ENCODE peak calls at places on chromosome 10, in seven cellular contexts. One of them, this sample, is unnamed.

GRCh38 chr10:75048669-75049098 is 62.8 kb upstream of the SAMD8 start:
- DNase-seq in esophagus muscularis mucosa: no peak
- DNase-seq in sigmoid colon: peak; percentile 20
- DNase-seq in ovary: peak; percentile 8
- DNase-seq in upper lobe of left lung: peak; percentile 30
- DNase-seq in stomach: no peak
- DNase-seq in tibial nerve: peak; percentile 33
- DNase-seq in this sample: no peak

GRCh38 chr10:105192146-105192545 is 551.1 kb downstream of the SORCS3 start:
- DNase-seq in stomach: no peak
- DNase-seq in upper lobe of left lung: no peak
- DNase-seq in sigmoid colon: no peak
- DNase-seq in esophagus muscularis mucosa: no peak
- DNase-seq in tibial nerve: no peak
- DNase-seq in ovary: no peak
- DNase-seq in this sample: no peak

GRCh38 chr10:46787321-46787615 is 124.0 kb upstream of the PTPN20 start:
- DNase-seq in tibial nerve: peak; percentile 13
- DNase-seq in sigmoid colon: no peak
- DNase-seq in upper lobe of left lung: no peak
- DNase-seq in stomach: no peak
- DNase-seq in esophagus muscularis mucosa: no peak
- DNase-seq in ovary: no peak
- DNase-seq in this sample: no peak

GRCh38 chr10:42976353-42977031 is 100.4 kb upstream of the RET start:
- DNase-seq in esophagus muscularis mucosa: no peak
- DNase-seq in tibial nerve: no peak
- DNase-seq in ovary: no peak
- DNase-seq in upper lobe of left lung: peak; percentile 16
- DNase-seq in stomach: peak; percentile 17
- DNase-seq in sigmoid colon: no peak
- DNase-seq in this sample: peak; percentile 65

GRCh38 chr10:613661-614340 is 75.7 kb downstream of the DIP2C start:
- DNase-seq in ovary: no peak
- DNase-seq in tibial nerve: no peak
- DNase-seq in stomach: no peak
- DNase-seq in sigmoid colon: peak; percentile 64
- DNase-seq in upper lobe of left lung: no peak
- DNase-seq in esophagus muscularis mucosa: no peak
- DNase-seq in this sample: no peak

GRCh38 chr10:59383436-59383835 is 21.1 kb upstream of the FAM13C start:
- DNase-seq in stomach: no peak
- DNase-seq in esophagus muscularis mucosa: no peak
- DNase-seq in tibial nerve: no peak
- DNase-seq in ovary: no peak
- DNase-seq in upper lobe of left lung: no peak
- DNase-seq in sigmoid colon: no peak
- DNase-seq in this sample: no peak

GRCh38 chr10:132549416-132549815 is 11.8 kb downstream of the INPP5A start:
- DNase-seq in tibial nerve: no peak
- DNase-seq in esophagus muscularis mucosa: no peak
- DNase-seq in ovary: peak; percentile 19
- DNase-seq in stomach: peak; percentile 24
- DNase-seq in upper lobe of left lung: no peak
- DNase-seq in sigmoid colon: no peak
- DNase-seq in this sample: peak; percentile 45

GRCh38 chr10:15035385-15036301 is 8.1 kb upstream of the OLAH start:
- DNase-seq in esophagus muscularis mucosa: no peak
- DNase-seq in stomach: no peak
- DNase-seq in upper lobe of left lung: peak; percentile 59
- DNase-seq in ovary: no peak
- DNase-seq in sigmoid colon: no peak
- DNase-seq in tibial nerve: peak; percentile 20
- DNase-seq in this sample: no peak

GRCh38 chr10:52755297-52756062 is 17.1 kb downstream of the MBL2 start:
- DNase-seq in ovary: no peak
- DNase-seq in esophagus muscularis mucosa: peak; percentile 84
- DNase-seq in stomach: no peak
- DNase-seq in upper lobe of left lung: peak; percentile 44
- DNase-seq in sigmoid colon: no peak
- DNase-seq in tibial nerve: peak; percentile 18
- DNase-seq in this sample: no peak

GRCh38 chr10:92867235-92867634 is 18.9 kb downstream of the EXOC6 start:
- DNase-seq in tibial nerve: no peak
- DNase-seq in stomach: no peak
- DNase-seq in esophagus muscularis mucosa: no peak
- DNase-seq in sigmoid colon: no peak
- DNase-seq in ovary: no peak
- DNase-seq in upper lobe of left lung: no peak
- DNase-seq in this sample: no peak

GRCh38 chr10:62858364-62858763 is 42.2 kb upstream of the EGR2 start:
- DNase-seq in sigmoid colon: no peak
- DNase-seq in esophagus muscularis mucosa: no peak
- DNase-seq in stomach: no peak
- DNase-seq in upper lobe of left lung: peak; percentile 66
- DNase-seq in ovary: no peak
- DNase-seq in tibial nerve: no peak
- DNase-seq in this sample: no peak

GRCh38 chr10:90289037-90289436 is 568.8 kb downstream of the HTR7 start:
- DNase-seq in upper lobe of left lung: no peak
- DNase-seq in esophagus muscularis mucosa: no peak
- DNase-seq in sigmoid colon: no peak
- DNase-seq in tibial nerve: no peak
- DNase-seq in ovary: no peak
- DNase-seq in stomach: no peak
- DNase-seq in this sample: no peak

GRCh38 chr10:14487511-14487909 is 156.8 kb upstream of the FRMD4A start:
- DNase-seq in ovary: no peak
- DNase-seq in tibial nerve: no peak
- DNase-seq in stomach: no peak
- DNase-seq in upper lobe of left lung: no peak
- DNase-seq in esophagus muscularis mucosa: no peak
- DNase-seq in sigmoid colon: no peak
- DNase-seq in this sample: no peak

GRCh38 chr10:59319854-59320253 is 42.5 kb downstream of the FAM13C start:
- DNase-seq in ovary: no peak
- DNase-seq in tibial nerve: no peak
- DNase-seq in sigmoid colon: no peak
- DNase-seq in upper lobe of left lung: no peak
- DNase-seq in esophagus muscularis mucosa: no peak
- DNase-seq in stomach: no peak
- DNase-seq in this sample: no peak

GRCh38 chr10:32956365-32957197 is 1.4 kb downstream of the ITGB1 start:
- DNase-seq in upper lobe of left lung: no peak
- DNase-seq in stomach: no peak
- DNase-seq in tibial nerve: no peak
- DNase-seq in sigmoid colon: no peak
- DNase-seq in esophagus muscularis mucosa: no peak
- DNase-seq in ovary: no peak
- DNase-seq in this sample: no peak

GRCh38 chr10:124648738-124649137 is 95.4 kb downstream of the FAM53B start:
- DNase-seq in esophagus muscularis mucosa: no peak
- DNase-seq in tibial nerve: peak; percentile 38
- DNase-seq in sigmoid colon: peak; percentile 91
- DNase-seq in upper lobe of left lung: peak; percentile 81
- DNase-seq in stomach: peak; percentile 55
- DNase-seq in ovary: peak; percentile 80
- DNase-seq in this sample: no peak

GRCh38 chr10:113965683-113966082 is 78.0 kb upstream of the ADRB1 start:
- DNase-seq in ovary: no peak
- DNase-seq in sigmoid colon: no peak
- DNase-seq in upper lobe of left lung: no peak
- DNase-seq in esophagus muscularis mucosa: no peak
- DNase-seq in stomach: no peak
- DNase-seq in tibial nerve: no peak
- DNase-seq in this sample: no peak

GRCh38 chr10:91634898-91635297 is 2.0 kb upstream of the PPP1R3C start:
- DNase-seq in tibial nerve: no peak
- DNase-seq in upper lobe of left lung: no peak
- DNase-seq in ovary: no peak
- DNase-seq in sigmoid colon: no peak
- DNase-seq in esophagus muscularis mucosa: no peak
- DNase-seq in stomach: no peak
- DNase-seq in this sample: no peak

GRCh38 chr10:91634246-91634645 is 1.4 kb upstream of the PPP1R3C start:
- DNase-seq in stomach: no peak
- DNase-seq in ovary: no peak
- DNase-seq in esophagus muscularis mucosa: no peak
- DNase-seq in sigmoid colon: no peak
- DNase-seq in tibial nerve: no peak
- DNase-seq in upper lobe of left lung: no peak
- DNase-seq in this sample: no peak

GRCh38 chr10:91635401-91636400 is 2.8 kb upstream of the PPP1R3C start:
- DNase-seq in upper lobe of left lung: peak; percentile 58
- DNase-seq in tibial nerve: peak; percentile 93
- DNase-seq in esophagus muscularis mucosa: no peak
- DNase-seq in stomach: peak; percentile 71
- DNase-seq in ovary: peak; percentile 48
- DNase-seq in sigmoid colon: peak; percentile 82
- DNase-seq in this sample: no peak

GRCh38 chr10:91630592-91630991 is 2.3 kb downstream of the PPP1R3C start:
- DNase-seq in upper lobe of left lung: no peak
- DNase-seq in esophagus muscularis mucosa: no peak
- DNase-seq in ovary: no peak
- DNase-seq in sigmoid colon: no peak
- DNase-seq in stomach: no peak
- DNase-seq in tibial nerve: no peak
- DNase-seq in this sample: no peak

GRCh38 chr10:91632671-91633550 is at the start of gene PPP1R3C:
- DNase-seq in tibial nerve: peak; percentile 73
- DNase-seq in upper lobe of left lung: peak; percentile 88
- DNase-seq in ovary: peak; percentile 87
- DNase-seq in sigmoid colon: peak; percentile 96
- DNase-seq in stomach: peak; percentile 89
- DNase-seq in esophagus muscularis mucosa: peak; percentile 95
- DNase-seq in this sample: peak; percentile 91
- TF ChIP-seq CTCF in tibial nerve: no peak
- TF ChIP-seq CTCF in upper lobe of left lung: no peak
- TF ChIP-seq CTCF in ovary: peak; percentile 41
- TF ChIP-seq CTCF in sigmoid colon: peak; percentile 10
- TF ChIP-seq CTCF in stomach: no peak
- TF ChIP-seq CTCF in esophagus muscularis mucosa: peak; percentile 43
- TF ChIP-seq CTCF in this sample: no peak

DNA sequence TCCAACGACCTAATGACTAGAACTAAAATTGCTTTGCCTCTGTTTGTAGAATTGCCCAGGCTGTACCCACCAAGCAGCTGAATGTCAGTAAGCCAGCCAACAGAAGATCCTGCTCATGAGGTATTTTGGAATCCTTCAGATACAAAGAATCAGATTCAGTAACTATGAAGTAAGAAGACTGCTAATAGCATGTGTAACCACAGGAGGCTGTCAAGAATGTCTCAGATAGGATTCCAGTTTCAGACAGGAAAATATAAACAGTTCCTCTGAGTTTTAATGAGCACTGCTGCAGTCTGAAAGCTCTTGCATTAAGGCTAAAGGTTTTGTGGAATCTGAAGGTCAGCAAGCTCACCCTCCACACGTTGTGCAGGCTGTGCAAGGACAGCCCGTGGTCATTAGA is 112.6 kb upstream of the ADAM12 start:
- DNase-seq in sigmoid colon: no peak
- DNase-seq in stomach: no peak
- DNase-seq in upper lobe of left lung: no peak
- DNase-seq in tibial nerve: no peak
- DNase-seq in ovary: no peak
- DNase-seq in esophagus muscularis mucosa: peak; percentile 45
- DNase-seq in this sample: no peak
- TF ChIP-seq EP300 in sigmoid colon: no peak
- TF ChIP-seq EP300 in stomach: no peak
- TF ChIP-seq EP300 in upper lobe of left lung: no peak
- TF ChIP-seq EP300 in tibial nerve: no peak
- TF ChIP-seq EP300 in ovary: no peak
- TF ChIP-seq EP300 in esophagus muscularis mucosa: no peak
- TF ChIP-seq EP300 in this sample: no peak

GRCh38 chr10:71708897-71709882 is 10.4 kb downstream of the C10orf105 start:
- DNase-seq in tibial nerve: no peak
- DNase-seq in stomach: no peak
- DNase-seq in sigmoid colon: no peak
- DNase-seq in ovary: no peak
- DNase-seq in upper lobe of left lung: no peak
- DNase-seq in esophagus muscularis mucosa: no peak
- DNase-seq in this sample: no peak

GRCh38 chr10:71708301-71708703 is 11.3 kb downstream of the C10orf105 start:
- DNase-seq in ovary: peak; percentile 76
- DNase-seq in tibial nerve: peak; percentile 54
- DNase-seq in upper lobe of left lung: peak; percentile 68
- DNase-seq in sigmoid colon: no peak
- DNase-seq in esophagus muscularis mucosa: no peak
- DNase-seq in stomach: peak; percentile 62
- DNase-seq in this sample: no peak

GRCh38 chr10:71706216-71707121 is 13.1 kb downstream of the C10orf105 start:
- DNase-seq in ovary: no peak
- DNase-seq in stomach: no peak
- DNase-seq in sigmoid colon: no peak
- DNase-seq in tibial nerve: no peak
- DNase-seq in upper lobe of left lung: no peak
- DNase-seq in esophagus muscularis mucosa: no peak
- DNase-seq in this sample: no peak

GRCh38 chr10:71705582-71705981 is 14.0 kb downstream of the C10orf105 start:
- DNase-seq in tibial nerve: no peak
- DNase-seq in esophagus muscularis mucosa: no peak
- DNase-seq in sigmoid colon: no peak
- DNase-seq in stomach: no peak
- DNase-seq in upper lobe of left lung: no peak
- DNase-seq in ovary: no peak
- DNase-seq in this sample: no peak

GRCh38 chr10:71707240-71707789 is 12.3 kb downstream of the C10orf105 start:
- DNase-seq in upper lobe of left lung: no peak
- DNase-seq in ovary: no peak
- DNase-seq in sigmoid colon: no peak
- DNase-seq in tibial nerve: no peak
- DNase-seq in esophagus muscularis mucosa: no peak
- DNase-seq in stomach: no peak
- DNase-seq in this sample: no peak
- H3K27me3 ChIP-seq in upper lobe of left lung: no peaks in the 10 kb centered on the region
- H3K27me3 ChIP-seq in ovary: no peaks in the 10 kb centered on the region
- H3K27me3 ChIP-seq in sigmoid colon: no peaks in the 10 kb centered on the region
- H3K27me3 ChIP-seq in tibial nerve: no peaks in the 10 kb centered on the region
- H3K27me3 ChIP-seq in esophagus muscularis mucosa: no peaks in the 10 kb centered on the region
- H3K27me3 ChIP-seq in stomach: no peaks in the 10 kb centered on the region
- H3K27me3 ChIP-seq in this sample: no peaks in the 10 kb centered on the region

DNA sequence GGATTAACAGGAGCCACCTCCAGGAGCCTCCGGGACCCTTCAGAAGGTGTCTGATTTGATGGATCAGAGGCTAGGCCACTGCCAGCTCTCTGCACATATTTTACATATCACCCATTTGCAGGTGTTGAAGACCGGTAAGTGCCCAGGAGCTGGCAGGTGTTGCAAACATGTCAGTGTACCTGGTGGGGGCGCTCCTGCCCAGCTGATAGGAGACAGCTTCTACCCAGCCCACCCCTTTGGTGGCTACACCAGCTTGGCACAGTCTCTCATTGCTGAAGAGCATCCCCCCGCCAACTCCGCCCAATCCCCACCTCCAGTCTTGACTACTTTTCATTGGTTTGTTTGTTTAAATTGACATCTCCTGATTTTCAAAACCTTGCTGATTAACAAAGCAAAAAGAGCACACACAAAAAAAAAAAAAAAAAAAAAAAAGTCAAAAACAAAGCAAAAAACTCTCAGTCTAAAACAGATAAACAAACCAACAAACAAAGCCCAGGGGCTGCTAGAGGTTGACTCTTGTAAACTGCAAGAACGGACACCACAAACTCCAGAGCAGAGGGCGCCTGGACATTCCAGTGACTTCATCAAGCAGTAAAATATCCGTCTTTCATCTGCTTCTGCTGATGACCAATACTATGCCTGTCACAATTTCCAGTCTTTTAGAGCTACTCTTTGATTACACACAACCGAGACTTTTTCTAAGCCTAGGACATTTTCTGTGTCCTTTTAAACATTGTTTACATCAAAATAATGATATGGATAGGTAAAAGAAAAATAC is 275.3 kb downstream of the NRG3 start:
- DNase-seq in sigmoid colon: no peak
- DNase-seq in esophagus muscularis mucosa: no peak
- DNase-seq in upper lobe of left lung: peak; percentile 47
- DNase-seq in ovary: no peak
- DNase-seq in tibial nerve: no peak
- DNase-seq in stomach: no peak
- DNase-seq in this sample: no peak
- TF ChIP-seq CTCF in sigmoid colon: no peak
- TF ChIP-seq CTCF in esophagus muscularis mucosa: peak; percentile 7
- TF ChIP-seq CTCF in upper lobe of left lung: no peak
- TF ChIP-seq CTCF in ovary: no peak
- TF ChIP-seq CTCF in tibial nerve: no peak
- TF ChIP-seq CTCF in stomach: no peak
- TF ChIP-seq CTCF in this sample: no peak

This sample was measured in suprapubic skin.